ENCODE peak calls at places on chromosomes 12 and 14, in eight cellular contexts. One of them, this sample, is unnamed.

GRCh38 chr12:9721394-9722092 is 11.4 kb downstream of the CLECL1 start:
- DNase-seq in activated effector memory CD4-positive, alpha-beta T cell treated with anti-CD3 and anti-CD28 coated beads, Interleukin-2, amount 50 U/mL, for 16 hours: no peak
- DNase-seq in HT1080: peak; percentile 14
- DNase-seq in PC-3: peak; percentile 86
- DNase-seq in cardiac septum: no peak
- DNase-seq in NCI-H187: no peak
- DNase-seq in brain microvascular endothelial cell: no peak
- DNase-seq in sigmoid colon: no peak
- DNase-seq in this sample: peak; percentile 76

GRCh38 chr14:97539389-97539786 is 742.2 kb downstream of the VRK1 start:
- DNase-seq in activated effector memory CD4-positive, alpha-beta T cell treated with anti-CD3 and anti-CD28 coated beads, Interleukin-2, amount 50 U/mL, for 16 hours: no peak
- DNase-seq in HT1080: no peak
- DNase-seq in PC-3: no peak
- DNase-seq in cardiac septum: no peak
- DNase-seq in NCI-H187: no peak
- DNase-seq in brain microvascular endothelial cell: no peak
- DNase-seq in sigmoid colon: no peak
- DNase-seq in this sample: no peak

GRCh38 chr12:45122776-45123380 is 72.0 kb upstream of the DBX2 start:
- DNase-seq in activated effector memory CD4-positive, alpha-beta T cell treated with anti-CD3 and anti-CD28 coated beads, Interleukin-2, amount 50 U/mL, for 16 hours: no peak
- DNase-seq in HT1080: peak; percentile 5
- DNase-seq in PC-3: peak; percentile 49
- DNase-seq in cardiac septum: no peak
- DNase-seq in NCI-H187: no peak
- DNase-seq in brain microvascular endothelial cell: no peak
- DNase-seq in sigmoid colon: no peak
- DNase-seq in this sample: peak; percentile 13

GRCh38 chr12:67091204-67091603 is 178.0 kb upstream of the CAND1 start:
- DNase-seq in activated effector memory CD4-positive, alpha-beta T cell treated with anti-CD3 and anti-CD28 coated beads, Interleukin-2, amount 50 U/mL, for 16 hours: no peak
- DNase-seq in HT1080: no peak
- DNase-seq in PC-3: no peak
- DNase-seq in cardiac septum: no peak
- DNase-seq in NCI-H187: no peak
- DNase-seq in brain microvascular endothelial cell: no peak
- DNase-seq in sigmoid colon: no peak
- DNase-seq in this sample: no peak

GRCh38 chr12:5902736-5903135 is 42.3 kb downstream of the ANO2 start:
- DNase-seq in activated effector memory CD4-positive, alpha-beta T cell treated with anti-CD3 and anti-CD28 coated beads, Interleukin-2, amount 50 U/mL, for 16 hours: no peak
- DNase-seq in HT1080: no peak
- DNase-seq in PC-3: no peak
- DNase-seq in cardiac septum: no peak
- DNase-seq in NCI-H187: no peak
- DNase-seq in brain microvascular endothelial cell: no peak
- DNase-seq in sigmoid colon: no peak
- DNase-seq in this sample: no peak

GRCh38 chr12:57213763-57214397 is 2.7 kb upstream of the NXPH4 start:
- DNase-seq in activated effector memory CD4-positive, alpha-beta T cell treated with anti-CD3 and anti-CD28 coated beads, Interleukin-2, amount 50 U/mL, for 16 hours: no peak
- DNase-seq in HT1080: no peak
- DNase-seq in PC-3: no peak
- DNase-seq in cardiac septum: no peak
- DNase-seq in NCI-H187: no peak
- DNase-seq in brain microvascular endothelial cell: no peak
- DNase-seq in sigmoid colon: no peak
- DNase-seq in this sample: no peak

GRCh38 chr14:54738009-54738408 is 164.6 kb downstream of the GCH1 start:
- DNase-seq in activated effector memory CD4-positive, alpha-beta T cell treated with anti-CD3 and anti-CD28 coated beads, Interleukin-2, amount 50 U/mL, for 16 hours: no peak
- DNase-seq in HT1080: peak; percentile 63
- DNase-seq in PC-3: peak; percentile 98
- DNase-seq in cardiac septum: no peak
- DNase-seq in NCI-H187: no peak
- DNase-seq in brain microvascular endothelial cell: no peak
- DNase-seq in sigmoid colon: no peak
- DNase-seq in this sample: no peak

GRCh38 chr12:40907115-40907521 is 214.9 kb downstream of the CNTN1 start:
- DNase-seq in activated effector memory CD4-positive, alpha-beta T cell treated with anti-CD3 and anti-CD28 coated beads, Interleukin-2, amount 50 U/mL, for 16 hours: no peak
- DNase-seq in HT1080: peak; percentile 81
- DNase-seq in PC-3: peak; percentile 76
- DNase-seq in cardiac septum: no peak
- DNase-seq in NCI-H187: no peak
- DNase-seq in brain microvascular endothelial cell: peak; percentile 0
- DNase-seq in sigmoid colon: no peak
- DNase-seq in this sample: no peak

This sample was measured in endothelial cell of umbilical vein.